ENCODE peak calls at places on chromosomes 4 and X, in six cellular contexts. X is IMR-90, M is H1, D is H9, E is mesenchymal stem cell, O is neuronal stem cell. L is an unnamed sample. For H3K9me3, the result is how much of the 10 kb centered on the place peaks cover.

GRCh38 chrX:9593756-9594155 is 128.9 kb downstream of the TBL1X start:
- DNase-seq in X (no peak), O (no peak), D (no peak), M (no peak), E (no peak), L (no peak)

GRCh38 chr4:124937993-124938392 is 225.5 kb upstream of the ANKRD50 start:
- DNase-seq in E (no peak), O (no peak), M (no peak), D (no peak), X (no peak), L (no peak)

GRCh38 chrX:68077378-68077777 is 355.9 kb downstream of the OPHN1 start:
- DNase-seq in M (no peak), E (no peak), O (no peak), X (no peak), D (no peak), L (no peak)

GRCh38 chr4:110163327-110164070 is 34.9 kb downstream of the ELOVL6 start:
- DNase-seq in X (peak), E (peak), O (no peak), D (no peak), M (no peak), L (peak)

GRCh38 chrX:9343971-9344370 is 120.9 kb upstream of the TBL1X start:
- DNase-seq in D (no peak), O (no peak), X (no peak), M (no peak), E (no peak), L (no peak)

GRCh38 chr4:68369474-68369805 is 19.6 kb upstream of the YTHDC1 start:
- DNase-seq in M (no peak), X (no peak), E (no peak), D (no peak), O (no peak), L (peak)

GRCh38 chrX:102546818-102547493 is 30.4 kb upstream of the TMSB15A start:
- DNase-seq in E (no peak), D (no peak), O (no peak), X (no peak), M (no peak), L (no peak)

GRCh38 chr4:108825737-108826136 is 62.9 kb upstream of the ETNPPL start:
- DNase-seq in M (no peak), D (no peak), E (no peak), O (no peak), X (no peak), L (no peak)

GRCh38 chr4:111792592-111792991 is 352.7 kb upstream of the FAM241A start:
- DNase-seq in O (no peak), X (no peak), E (no peak), D (no peak), M (no peak), L (no peak)

GRCh38 chrX:50067435-50068292 is 133.1 kb downstream of the AKAP4 start:
- DNase-seq in O (peak), D (peak), X (peak), M (peak), E (peak), L (peak)

GRCh38 chrX:134543201-134543797 is 83.3 kb downstream of the HPRT1 start:
- DNase-seq in E (peak), O (no peak), X (no peak), M (no peak), D (no peak), L (no peak)

GRCh38 chr4:17504081-17504480 is 7.8 kb downstream of the QDPR start:
- DNase-seq in O (no peak), E (no peak), X (no peak), D (no peak), M (no peak), L (no peak)

GRCh38 chr4:52577285-52577968 is 81.7 kb downstream of the USP46 start:
- DNase-seq in O (no peak), M (no peak), X (peak), E (peak), D (no peak), L (peak)

GRCh38 chr4:148430847-148431246 is 11.4 kb downstream of the NR3C2 start:
- DNase-seq in M (no peak), E (no peak), D (no peak), X (no peak), O (no peak), L (no peak)

GRCh38 chr4:168930413-168931196 is 79.5 kb downstream of the CBR4 start:
- DNase-seq in E (no peak), O (no peak), D (no peak), M (no peak), X (no peak), L (peak)

GRCh38 chrX:150269613-150270254 is 93.4 kb upstream of the MAMLD1 start:
- DNase-seq in O (no peak), X (no peak), M (no peak), E (no peak), D (no peak), L (no peak)

GRCh38 chrX:98795636-98796035 is 1614.4 kb downstream of the PCDH19 start:
- DNase-seq in D (no peak), E (no peak), M (no peak), O (no peak), X (no peak), L (no peak)

GRCh38 chr4:40316333-40316781 is 18.8 kb upstream of the CHRNA9 start:
- DNase-seq in X (peak), D (no peak), E (peak), M (no peak), O (no peak), L (peak)

GRCh38 chrX:71224969-71225368 is 1.9 kb downstream of the GJB1 start:
- DNase-seq in M (no peak), D (no peak), E (peak), X (no peak), O (no peak), L (no peak)

GRCh38 chrX:53003111-53003510 is 44.8 kb upstream of the FAM156A start:
- DNase-seq in X (no peak), O (no peak), M (no peak), E (no peak), D (no peak), L (no peak)

GRCh38 chrX:154548028-154548316 is 552 bp downstream of the IKBKG start:
- DNase-seq in O (no peak), D (no peak), M (no peak), E (peak), X (peak), L (no peak)

GRCh38 chrX:10033360-10034007 is 66.3 kb downstream of the CLDN34 start:
- DNase-seq in O (no peak), E (peak), D (no peak), M (no peak), X (peak), L (no peak)

GRCh38 chr4:82421796-82422560 is 8.3 kb downstream of the HNRNPDL start:
- DNase-seq in M (no peak), O (no peak), X (no peak), E (no peak), D (no peak), L (peak)

GRCh38 chr4:77911842-77912450 is 49.3 kb downstream of the MRPL1 start:
- DNase-seq in O (no peak), D (no peak), M (no peak), E (no peak), X (peak), L (no peak)

GRCh38 chrX:56000169-56000568 is 232.0 kb upstream of the KLF8 start:
- DNase-seq in X (no peak), M (no peak), D (no peak), E (peak), O (no peak), L (no peak)

GRCh38 chr4:57064811-57065711 is 45.1 kb downstream of the IGFBP7 start:
- DNase-seq in D (no peak), E (peak), O (no peak), X (peak), M (no peak), L (peak)

GRCh38 chr4:24212642-24213041 is 322.8 kb upstream of the PPARGC1A start:
- DNase-seq in E (no peak), O (no peak), D (no peak), X (no peak), M (no peak), L (no peak)

GRCh38 chr4:67907650-67908049 is 23.8 kb upstream of the TMPRSS11D start:
- DNase-seq in D (no peak), E (no peak), M (no peak), X (no peak), O (no peak), L (no peak)

GRCh38 chr4:186757696-186758330 is 34.2 kb upstream of the FAT1 start:
- DNase-seq in E (no peak), M (no peak), D (no peak), X (no peak), O (no peak), L (peak)
- H3K9me3 ChIP-seq in E (under half), M (under half), D (under half), X (under half), O (under half), L (under half)

GRCh38 chr4:15370296-15370695 is 57.5 kb upstream of the C1QTNF7 start:
- DNase-seq in M (no peak), D (no peak), E (no peak), X (no peak), O (no peak), L (no peak)

GRCh38 chr4:15368906-15369305 is 58.9 kb upstream of the C1QTNF7 start:
- DNase-seq in M (no peak), D (no peak), X (peak), O (no peak), E (peak), L (peak)

GRCh38 chr4:15365641-15366040 is 62.2 kb upstream of the C1QTNF7 start:
- DNase-seq in E (no peak), X (no peak), D (no peak), M (no peak), O (no peak), L (no peak)

GRCh38 chr4:15362541-15362940 is 65.3 kb upstream of the C1QTNF7 start:
- DNase-seq in M (no peak), E (no peak), D (no peak), X (no peak), O (no peak), L (no peak)

DNA sequence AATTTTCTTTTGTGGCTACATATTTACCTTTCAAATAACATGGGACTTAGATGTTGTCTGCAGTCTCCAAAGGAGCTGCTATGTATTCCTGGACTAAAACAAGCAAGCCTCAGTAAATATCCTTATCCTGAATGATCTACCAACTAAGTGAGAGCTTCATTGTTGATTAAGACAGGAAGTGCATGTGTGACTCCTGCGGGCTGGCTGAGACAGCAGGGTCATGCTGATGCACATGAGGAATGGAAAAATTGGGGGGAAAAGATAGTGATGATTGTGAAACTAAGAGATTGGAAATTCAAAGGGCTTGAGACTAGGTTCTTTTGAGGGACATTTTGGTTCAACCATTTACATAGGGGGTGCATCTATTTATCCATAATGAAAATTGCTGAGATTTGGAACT is 61.2 kb upstream of the C1QTNF7 start:
- DNase-seq in D (no peak), M (no peak), E (peak), X (no peak), O (no peak), L (no peak)
- H3K14ac ChIP-seq in D (no peak), M (no peak), E (no peak), X (no peak), O (no peak), L (no peak)

DNA sequence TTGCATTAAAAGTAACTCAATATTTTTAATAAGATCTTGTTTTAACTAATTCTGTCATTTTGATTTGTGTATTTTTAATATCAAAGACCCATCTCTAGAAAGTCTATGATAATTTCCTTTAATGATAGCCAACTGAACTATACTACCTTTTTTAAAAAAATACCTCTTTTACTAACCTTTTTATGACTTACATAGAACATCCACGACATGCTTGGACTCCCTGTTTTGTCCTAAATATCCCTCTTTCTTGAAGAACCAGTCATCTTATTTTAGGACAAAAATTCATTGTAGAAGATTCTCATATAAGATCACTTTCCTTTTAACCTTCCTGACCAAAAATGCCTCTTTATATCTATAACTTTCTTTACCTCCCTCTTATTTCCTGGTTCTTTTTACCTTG is 76.8 kb upstream of the GC start:
- DNase-seq in O (peak), X (no peak), M (no peak), E (peak), D (no peak), L (no peak)
- H3K9me3 ChIP-seq in O (under half), X (under half), M (under half), E (under half), D (under half), L (under half)

GRCh38 chrX:34404386-34405070 is 252.6 kb downstream of the TMEM47 start:
- DNase-seq in O (no peak), E (no peak), X (no peak), D (no peak), M (no peak), L (no peak)

GRCh38 chrX:34401411-34401810 is 255.7 kb downstream of the TMEM47 start:
- DNase-seq in X (no peak), O (no peak), E (no peak), D (no peak), M (no peak), L (no peak)

DNA sequence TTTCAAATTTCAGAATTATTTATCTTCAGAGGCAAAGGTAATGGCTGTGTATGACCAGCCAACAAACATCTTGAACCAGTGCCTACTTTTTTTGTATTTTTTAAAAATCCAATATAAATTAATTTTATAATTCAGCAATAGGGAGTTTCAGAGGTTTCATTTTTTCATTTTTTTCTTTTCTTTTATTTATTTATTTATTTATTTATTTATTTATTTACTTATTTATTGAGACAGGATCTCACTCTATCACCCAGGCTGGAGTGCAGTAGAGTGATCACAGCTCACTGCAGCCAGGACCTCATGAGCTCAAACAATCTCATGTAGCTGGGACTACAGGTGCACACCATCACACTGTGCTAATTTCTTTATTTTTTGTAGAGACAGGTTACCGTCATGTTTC is 250.5 kb downstream of the TMEM47 start:
- DNase-seq in M (no peak), X (no peak), D (no peak), O (no peak), E (no peak), L (no peak)
- H3K14ac ChIP-seq in M (no peak), X (no peak), D (no peak), O (no peak), E (no peak), L (no peak)

DNA sequence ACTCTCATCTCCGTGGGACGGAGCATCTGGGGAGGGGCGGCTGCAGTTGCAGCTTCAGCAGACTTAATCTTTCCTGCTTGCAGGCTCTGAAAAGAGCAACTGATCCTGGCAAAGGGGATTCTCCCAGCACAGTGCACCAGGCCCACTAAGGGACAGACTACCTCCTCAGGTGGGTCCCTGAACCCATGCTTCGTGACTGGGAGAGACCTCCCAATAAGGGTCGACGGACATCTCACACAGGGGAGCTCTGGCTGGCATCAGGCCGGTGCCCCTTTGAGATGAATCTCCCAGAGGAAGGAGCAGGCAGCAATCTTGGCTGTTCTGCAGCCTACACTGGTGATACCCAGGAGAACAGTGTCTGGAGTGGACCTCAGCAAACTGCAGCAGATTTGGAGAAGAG is 303.3 kb upstream of the FGF16 start:
- DNase-seq in X (no peak), M (no peak), D (no peak), O (no peak), E (no peak), L (no peak)
- H3K9me3 ChIP-seq in X (under half), M (under half), D (under half), O (under half), E (under half), L (under half)

GRCh38 chrX:5958523-5958922 is 270.1 kb downstream of the NLGN4X start:
- DNase-seq in O (no peak), D (no peak), X (no peak), M (no peak), E (no peak), L (no peak)
- H3K14ac ChIP-seq in O (no peak), D (no peak), X (no peak), M (no peak), E (no peak), L (no peak)

GRCh38 chr4:74904509-74904908 is 28.4 kb upstream of the PARM1 start:
- DNase-seq in O (no peak), X (no peak), E (no peak), D (peak), M (no peak), L (no peak)

GRCh38 chr4:74900862-74901261 is 32.1 kb upstream of the PARM1 start:
- DNase-seq in O (no peak), D (no peak), X (no peak), M (no peak), E (no peak), L (no peak)

DNA sequence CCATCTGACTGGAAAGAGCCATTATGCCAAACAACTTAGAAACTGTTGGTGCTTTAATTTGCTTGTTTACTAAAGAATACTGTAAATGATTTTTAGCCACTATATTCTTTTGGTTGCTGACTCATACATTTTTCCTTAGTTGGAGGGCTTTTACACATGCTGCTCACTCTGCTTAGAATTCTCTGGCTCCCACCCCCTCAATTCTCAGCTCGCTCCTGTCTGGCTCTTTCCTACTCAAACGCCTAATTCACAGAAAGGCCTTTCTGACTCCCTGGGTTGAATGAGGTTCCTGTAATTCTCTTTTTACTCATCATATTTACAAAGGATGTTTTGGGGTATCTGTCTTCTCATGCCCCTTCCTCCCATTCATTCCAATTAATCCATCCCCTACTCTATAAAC is 26.1 kb upstream of the PARM1 start:
- DNase-seq in E (no peak), O (no peak), D (no peak), X (no peak), M (no peak), L (no peak)
- H3K9me3 ChIP-seq in E (under half), O (under half), D (under half), X (under half), M (under half), L (under half)

GRCh38 chr4:33160126-33160525 is 2440.0 kb downstream of the PCDH7 start:
- DNase-seq in O (no peak), E (peak), X (peak), D (no peak), M (no peak), L (peak)
- H3K14ac ChIP-seq in O (no peak), E (no peak), X (no peak), D (no peak), M (no peak), L (no peak)

DNA sequence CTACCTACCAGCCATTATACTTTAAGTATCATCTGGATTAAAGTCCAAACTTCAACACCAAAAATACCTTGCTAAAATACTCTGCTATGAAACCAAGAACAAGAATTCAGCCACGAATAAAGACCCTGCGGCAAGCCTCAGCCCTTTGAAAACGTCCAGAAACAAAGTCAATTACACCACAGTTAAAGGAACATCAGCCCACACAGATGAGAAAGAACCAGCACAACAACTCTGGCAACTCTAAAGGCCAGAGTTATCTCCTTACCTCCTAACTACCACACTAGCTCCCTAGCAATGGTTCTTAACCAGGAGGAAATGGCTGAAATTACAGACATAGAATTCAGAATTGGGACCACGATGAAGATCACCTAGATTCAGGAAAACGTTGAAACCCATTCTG is 23.4 kb downstream of the ABCB7 start:
- DNase-seq in D (no peak), M (no peak), O (no peak), E (no peak), X (no peak), L (no peak)
- H3K9me3 ChIP-seq in D (under half), M (under half), O (under half), E (under half), X (under half), L (under half)